ENCODE peak calls at places on chromosomes 16 and 17, in eight cellular contexts. N, M, E, R, P, Q, L and J are unnamed samples.

GRCh38 chr17:77453613-77454559 is 313.1 kb downstream of the SEC14L1 start:
- DNase-seq in N (no peak), M (no peak), E (no peak), R (no peak), P (peak; percentile 89), Q (no peak), L (no peak), J (peak; percentile 65)

GRCh38 chr17:62968445-62968923 is 2.4 kb downstream of the TANC2 start:
- DNase-seq in N (peak; percentile 51), M (peak; percentile 80), E (no peak), R (no peak), P (peak; percentile 44), Q (peak; percentile 90), L (peak; percentile 50), J (no peak)

GRCh38 chr17:7969434-7969833 is 33.0 kb upstream of the GUCY2D start:
- DNase-seq in N (no peak), M (no peak), E (no peak), R (no peak), P (no peak), Q (peak; percentile 32), L (no peak), J (no peak)

GRCh38 chr17:50469671-50470305 is 1.1 kb upstream of the CHAD start:
- DNase-seq in N (no peak), M (peak; percentile 59), E (no peak), R (no peak), P (no peak), Q (no peak), L (no peak), J (no peak)

GRCh38 chr17:66691644-66692500 is 143.0 kb upstream of the CACNG5 start:
- DNase-seq in N (no peak), M (peak; percentile 70), E (no peak), R (no peak), P (no peak), Q (no peak), L (peak; percentile 9), J (no peak)

GRCh38 chr17:79049821-79050220 is 24.8 kb upstream of the ENGASE start:
- DNase-seq in N (no peak), M (no peak), E (no peak), R (peak; percentile 68), P (no peak), Q (no peak), L (no peak), J (no peak)

GRCh38 chr17:76948301-76948700 is 80.1 kb downstream of the MGAT5B start:
- DNase-seq in N (no peak), M (no peak), E (no peak), R (no peak), P (no peak), Q (no peak), L (no peak), J (no peak)

GRCh38 chr17:57948555-57949420 is 6.4 kb downstream of the CUEDC1 start:
- DNase-seq in N (no peak), M (peak; percentile 72), E (no peak), R (peak; percentile 21), P (no peak), Q (peak; percentile 99), L (peak; percentile 76), J (no peak)

GRCh38 chr17:8701221-8701620 is 43.4 kb downstream of the CCDC42 start:
- DNase-seq in N (no peak), M (peak; percentile 27), E (no peak), R (no peak), P (no peak), Q (no peak), L (no peak), J (no peak)

GRCh38 chr16:73847090-73847489 is 449.5 kb upstream of the PSMD7 start:
- DNase-seq in N (no peak), M (peak; percentile 63), E (no peak), R (no peak), P (no peak), Q (no peak), L (no peak), J (no peak)

GRCh38 chr16:57668630-57669475 is 747 bp downstream of the ADGRG3 start:
- DNase-seq in N (no peak), M (no peak), E (no peak), R (no peak), P (no peak), Q (no peak), L (no peak), J (no peak)

DNA sequence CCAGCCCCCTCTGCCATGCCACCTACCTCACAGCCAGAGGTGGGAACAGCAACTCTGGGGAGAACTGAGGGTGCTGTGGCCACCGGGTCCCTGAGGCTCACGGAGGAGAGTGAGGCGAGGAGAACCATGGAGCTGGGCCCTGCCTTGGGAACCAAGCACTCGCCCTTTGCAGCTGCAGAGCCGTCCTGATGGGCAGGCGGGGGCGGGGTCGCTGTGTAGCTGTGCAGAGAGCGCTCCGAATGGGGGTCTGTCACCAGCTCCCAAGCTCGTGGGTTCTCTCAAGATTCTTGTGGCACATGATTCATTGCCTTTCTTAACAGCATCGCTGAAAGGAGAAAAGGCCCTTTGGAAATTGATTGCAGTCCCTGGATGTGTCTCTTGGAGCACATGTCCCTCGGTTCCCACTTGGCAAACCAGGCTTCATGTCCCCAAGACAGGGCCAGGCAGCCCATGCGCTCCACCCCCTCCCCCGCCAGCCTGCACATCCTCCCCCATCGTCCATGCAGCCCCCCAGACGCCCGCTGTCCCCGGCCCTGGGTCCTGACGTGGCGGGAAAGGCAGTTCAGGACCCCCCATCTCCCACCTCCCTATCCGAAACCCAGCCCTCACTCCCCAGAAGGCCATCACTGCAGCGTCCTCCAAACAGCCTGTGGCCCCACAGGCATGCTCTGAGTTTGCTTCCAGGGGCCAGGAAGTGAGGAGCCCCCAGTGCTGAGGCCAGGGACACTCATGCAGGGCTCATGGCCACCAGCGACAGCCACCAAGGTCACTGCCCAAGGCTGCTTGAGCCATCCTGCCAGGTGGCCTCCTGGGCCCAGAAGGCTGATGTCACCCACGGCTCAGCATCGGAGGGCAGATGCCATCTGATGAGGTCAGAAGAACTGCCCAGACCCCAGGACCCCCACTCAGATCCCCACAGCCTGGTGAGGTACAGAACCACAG is 20.6 kb upstream of the CHMP6 start:
- DNase-seq in N (no peak), M (no peak), E (no peak), R (no peak), P (no peak), Q (no peak), L (no peak), J (no peak)
- TF ChIP-seq CTCF in N (no peak), M (no peak), E (no peak), R (no peak), P (no peak), Q (no peak), L (peak; percentile 2), J (peak; percentile 7)

GRCh38 chr17:45091778-45092425 is 30.8 kb downstream of the NMT1 start:
- DNase-seq in N (no peak), M (no peak), E (no peak), R (no peak), P (no peak), Q (peak; percentile 36), L (no peak), J (no peak)
- TF ChIP-seq CTCF in N (no peak), M (no peak), E (no peak), R (no peak), P (no peak), Q (no peak), L (no peak), J (no peak)

DNA sequence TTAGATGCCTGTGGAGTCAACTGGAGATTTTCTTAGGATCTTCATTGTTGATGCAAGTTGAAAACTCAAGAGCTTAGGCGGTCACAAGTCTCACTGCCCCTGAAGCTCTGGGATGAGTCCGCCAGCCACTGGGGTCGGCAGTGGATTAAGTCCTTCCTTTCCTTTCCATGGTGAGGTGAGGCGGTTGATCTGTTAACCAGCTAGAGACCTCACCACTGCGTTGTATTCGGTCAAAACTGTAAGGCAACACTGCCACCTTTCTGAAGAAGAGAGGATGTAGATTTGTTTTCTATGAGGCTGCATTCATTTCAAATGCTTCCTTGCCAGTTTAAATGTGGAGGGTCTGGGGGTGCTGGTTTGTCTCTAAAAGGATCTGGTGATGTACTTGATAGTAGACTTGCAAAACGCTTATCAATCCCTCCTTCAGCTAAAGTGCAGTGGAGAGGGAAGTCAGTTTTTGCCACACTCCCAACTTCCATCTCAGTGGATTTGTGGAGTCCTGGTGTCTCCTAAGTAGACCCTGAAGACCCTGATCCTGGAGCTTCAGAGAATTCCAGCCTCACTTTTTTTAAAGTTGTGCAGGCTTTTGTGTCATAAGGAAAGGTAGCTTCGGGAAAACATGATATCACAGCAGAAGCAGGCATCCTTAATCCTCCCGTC is 1.7 kb downstream of the MYOCD start:
- DNase-seq in N (no peak), M (peak; percentile 88), E (peak; percentile 20), R (no peak), P (peak; percentile 20), Q (peak; percentile 55), L (no peak), J (no peak)
- TF ChIP-seq CTCF in N (peak; percentile 49), M (peak; percentile 86), E (peak; percentile 63), R (peak; percentile 32), P (peak; percentile 38), Q (peak; percentile 68), L (peak; percentile 18), J (peak; percentile 69)

DNA sequence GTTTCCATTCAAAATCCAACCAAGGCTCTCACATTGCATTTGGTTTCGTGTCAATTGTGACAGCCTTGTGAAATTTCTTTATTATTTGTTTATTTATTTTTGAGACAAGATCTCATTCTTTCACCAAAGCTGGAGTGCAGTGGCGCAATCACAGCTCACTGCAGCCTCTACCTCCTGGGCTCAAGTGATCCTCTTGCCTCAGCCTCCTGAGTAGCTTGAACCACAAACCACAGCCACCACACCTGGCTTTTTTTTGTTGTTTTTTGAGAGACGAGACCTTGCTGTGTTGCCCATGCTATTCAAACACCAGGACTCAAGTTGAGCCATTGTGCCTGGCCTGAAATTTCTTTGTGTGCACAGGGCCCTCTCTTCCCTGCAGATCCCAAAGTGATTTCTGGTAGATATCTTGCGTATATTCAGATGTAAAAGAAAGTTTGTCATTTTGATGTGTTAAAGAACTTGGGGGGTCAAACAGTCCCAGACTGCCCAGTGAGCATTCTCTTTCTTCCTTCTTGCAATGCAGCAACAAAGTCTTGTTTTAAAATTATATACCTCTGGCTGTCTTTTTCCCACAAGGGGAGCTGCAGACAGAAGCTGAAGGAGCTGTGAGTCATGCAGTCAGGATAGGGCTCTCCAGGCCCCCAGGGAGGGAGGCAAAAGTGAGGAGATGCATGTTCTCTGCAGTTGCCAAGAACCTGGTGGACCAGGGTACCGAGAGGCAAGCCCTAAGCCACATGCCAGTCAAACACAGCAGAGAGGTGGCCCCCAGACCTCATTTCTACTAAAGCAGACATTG is 15.5 kb upstream of the USP22 start:
- DNase-seq in N (no peak), M (peak; percentile 82), E (no peak), R (no peak), P (no peak), Q (peak; percentile 34), L (no peak), J (no peak)
- TF ChIP-seq CTCF in N (no peak), M (peak; percentile 44), E (no peak), R (no peak), P (no peak), Q (peak; percentile 31), L (no peak), J (no peak)

GRCh38 chr16:54285414-54286066 is 1.0 kb downstream of the IRX3 start:
- DNase-seq in N (no peak), M (peak; percentile 73), E (peak; percentile 27), R (peak; percentile 87), P (no peak), Q (peak; percentile 62), L (peak; percentile 49), J (peak; percentile 71)
- TF ChIP-seq CTCF in N (no peak), M (peak; percentile 45), E (no peak), R (no peak), P (no peak), Q (no peak), L (no peak), J (no peak)